ENCODE peak calls at places on chromosome 21, in eight cellular contexts. Z is posterior cingulate gyrus; T is HT1080; M is WTC11; K is stimulated activated CD4-positive, alpha-beta T cell treated with anti-CD3 and anti-CD28 coated beads, Interleukin-2, amount 100 ng/mL, for 24 hours; J is AG09319; U is fibroblast of lung; E is cardiac muscle cell. L is an unnamed sample.

GRCh38 chr21:30083120-30083945 is 83.3 kb downstream of the CLDN17 start:
- DNase-seq in T (peak), K (no peak), E (no peak), M (peak), J (no peak), Z (no peak), U (no peak), L (no peak)

GRCh38 chr21:17590443-17590842 is 22.3 kb downstream of the BTG3 start:
- DNase-seq in Z (no peak), U (no peak), T (no peak), J (no peak), E (no peak), M (no peak), K (no peak), L (no peak)

GRCh38 chr21:44871576-44872265 is 1.8 kb downstream of the PTTG1IP start:
- DNase-seq in J (peak), U (peak), K (peak), Z (peak), E (peak), M (no peak), T (peak), L (no peak)

GRCh38 chr21:29098156-29098555 is 24.7 kb upstream of the CCT8 start:
- DNase-seq in Z (no peak), T (no peak), J (no peak), E (no peak), M (no peak), K (no peak), U (no peak), L (no peak)

GRCh38 chr21:26130249-26130896 is 40.2 kb downstream of the APP start:
- DNase-seq in K (no peak), Z (no peak), U (peak), M (no peak), J (no peak), T (no peak), E (no peak), L (no peak)

GRCh38 chr21:23660560-23660959 is 1946.7 kb downstream of the MRPL39 start:
- DNase-seq in M (no peak), Z (no peak), T (no peak), U (no peak), E (no peak), K (no peak), J (no peak), L (no peak)

GRCh38 chr21:34129039-34129891 is 55.9 kb downstream of the MRPS6 start:
- DNase-seq in Z (peak), U (peak), K (peak), E (peak), T (peak), J (peak), M (no peak), L (peak)

GRCh38 chr21:32331444-32332305 is 33.0 kb downstream of the MRAP start:
- DNase-seq in Z (no peak), J (no peak), U (no peak), T (no peak), M (no peak), K (no peak), E (no peak), L (no peak)

GRCh38 chr21:37450385-37451044 is 83.9 kb downstream of the DYRK1A start:
- DNase-seq in J (no peak), U (peak), Z (no peak), K (no peak), M (no peak), T (peak), E (no peak), L (no peak)

GRCh38 chr21:42164064-42164789 is 54.7 kb upstream of the ABCG1 start:
- DNase-seq in T (no peak), E (peak), Z (peak), K (peak), M (peak), U (no peak), J (no peak), L (no peak)

GRCh38 chr21:27819299-27819698 is 852.4 kb upstream of the ADAMTS5 start:
- DNase-seq in K (no peak), E (no peak), M (no peak), U (no peak), Z (no peak), J (no peak), T (no peak), L (no peak)

GRCh38 chr21:14064296-14064645 is 146.5 kb downstream of the LIPI start:
- DNase-seq in M (no peak), T (no peak), E (no peak), Z (no peak), J (peak), U (no peak), K (no peak), L (no peak)

GRCh38 chr21:43741425-43742096 is 22.6 kb downstream of the PDXK start:
- DNase-seq in Z (no peak), M (no peak), J (no peak), T (no peak), E (peak), K (no peak), U (no peak), L (no peak)

GRCh38 chr21:36079010-36079649 is 9.3 kb downstream of the CBR1 start:
- DNase-seq in Z (no peak), K (peak), U (no peak), J (no peak), M (no peak), E (no peak), T (peak), L (no peak)

GRCh38 chr21:15319727-15320126 is 254.9 kb upstream of the NRIP1 start:
- DNase-seq in T (no peak), Z (no peak), J (no peak), U (no peak), E (no peak), K (no peak), M (no peak), L (no peak)

GRCh38 chr21:37530901-37531351 is 164.4 kb downstream of the DYRK1A start:
- DNase-seq in T (no peak), Z (peak), U (no peak), K (no peak), J (no peak), M (no peak), E (no peak), L (no peak)

GRCh38 chr21:38388684-38389676 is 109.3 kb downstream of the ERG start:
- DNase-seq in U (peak), Z (no peak), K (no peak), E (no peak), M (no peak), T (no peak), J (no peak), L (no peak)

GRCh38 chr21:39840373-39841097 is 26.7 kb upstream of the PCP4 start:
- DNase-seq in K (no peak), J (no peak), Z (no peak), E (no peak), U (no peak), M (no peak), T (no peak), L (no peak)

GRCh38 chr21:14076143-14076806 is 134.5 kb downstream of the LIPI start:
- DNase-seq in E (no peak), J (no peak), K (no peak), T (no peak), U (no peak), Z (no peak), M (no peak), L (no peak)

GRCh38 chr21:36337099-36337509 is 17.1 kb downstream of the MORC3 start:
- DNase-seq in M (no peak), K (no peak), T (peak), J (no peak), Z (no peak), E (no peak), U (peak), L (no peak)

GRCh38 chr21:45336870-45337269 is 49.2 kb upstream of the POFUT2 start:
- DNase-seq in Z (peak), J (no peak), U (peak), E (no peak), K (no peak), T (peak), M (no peak), L (no peak)

GRCh38 chr21:16426936-16427335 is 697.2 kb downstream of the USP25 start:
- DNase-seq in U (peak), M (no peak), Z (no peak), T (no peak), K (no peak), E (no peak), J (no peak), L (no peak)

GRCh38 chr21:41783476-41784150 is 16.8 kb upstream of the RIPK4 start:
- DNase-seq in E (no peak), U (peak), K (no peak), M (no peak), J (no peak), Z (peak), T (peak), L (no peak)

GRCh38 chr21:42862774-42863503 is 16.4 kb downstream of the WDR4 start:
- DNase-seq in T (no peak), E (no peak), Z (peak), J (no peak), M (peak), U (no peak), K (no peak), L (no peak)

GRCh38 chr21:35138665-35139381 is 89.7 kb upstream of the RUNX1 start:
- DNase-seq in E (no peak), Z (no peak), U (peak), M (no peak), K (peak), T (peak), J (no peak), L (no peak)

GRCh38 chr21:26710155-26710554 is 135.1 kb downstream of the ADAMTS1 start:
- DNase-seq in E (no peak), Z (peak), T (no peak), J (no peak), M (no peak), K (no peak), U (no peak), L (no peak)

GRCh38 chr21:37365657-37366487 is 701 bp upstream of the DYRK1A start:
- DNase-seq in T (peak), J (no peak), M (peak), U (peak), Z (peak), E (peak), K (peak), L (no peak)

GRCh38 chr21:31299291-31300147 is 44.5 kb downstream of the TIAM1 start:
- DNase-seq in E (no peak), Z (no peak), M (no peak), T (no peak), K (no peak), J (no peak), U (no peak), L (no peak)

GRCh38 chr21:34074283-34075098 is 1.1 kb downstream of the MRPS6 start:
- DNase-seq in K (peak), J (no peak), U (no peak), E (peak), Z (peak), M (peak), T (no peak), L (no peak)